ENCODE peak calls at places on chromosomes 16 and 17, in four cellular contexts. F is esophagus muscularis mucosa, G is sigmoid colon, S is A549. C is an unnamed sample.

GRCh38 chr17:43377056-43377810 is 21.6 kb upstream of the ARL4D start:
- DNase-seq in F (no peak), G (no peak), S (no peak), C (no peak)

GRCh38 chr17:27651411-27652345 is 20.7 kb downstream of the LGALS9 start:
- DNase-seq in F (no peak), S (peak; percentile 60), G (peak; percentile 78), C (no peak)

GRCh38 chr17:31373150-31374082 is 18.1 kb upstream of the RAB11FIP4 start:
- DNase-seq in G (no peak), F (no peak), S (peak; percentile 72), C (no peak)

GRCh38 chr16:88466175-88466862 is 13.2 kb downstream of the ZFPM1 start:
- DNase-seq in G (no peak), S (no peak), F (no peak), C (no peak)

GRCh38 chr17:41404024-41404651 is 6.7 kb upstream of the KRT31 start:
- DNase-seq in G (no peak), F (no peak), S (peak; percentile 82), C (no peak)

GRCh38 chr17:40980117-40980516 is 4.0 kb downstream of the KRT40 start:
- DNase-seq in S (no peak), G (no peak), F (no peak), C (no peak)

GRCh38 chr17:39069114-39069756 is 82.2 kb downstream of the PLXDC1 start:
- DNase-seq in G (no peak), F (no peak), S (peak; percentile 58), C (no peak)

GRCh38 chr17:2393184-2393953 is 7.5 kb downstream of the MNT start:
- DNase-seq in S (peak; percentile 94), G (peak; percentile 96), F (peak; percentile 96), C (peak; percentile 92)

GRCh38 chr16:58510097-58510775 is 5.1 kb upstream of the SETD6 start:
- DNase-seq in S (no peak), F (no peak), G (peak; percentile 44), C (peak; percentile 55)

GRCh38 chr17:5605452-5605851 is 21.1 kb upstream of the NLRP1 start:
- DNase-seq in G (no peak), S (no peak), F (no peak), C (no peak)

GRCh38 chr16:89040861-89041570 is 52.6 kb upstream of the ACSF3 start:
- DNase-seq in G (no peak), S (no peak), F (no peak), C (no peak)

GRCh38 chr17:81821603-81822311 is 11.3 kb downstream of the MCRIP1 start:
- DNase-seq in G (peak; percentile 93), S (peak; percentile 85), F (no peak), C (peak; percentile 85)

GRCh38 chr17:51548125-51548524 is 287.8 kb downstream of the UTP18 start:
- DNase-seq in S (no peak), F (no peak), G (no peak), C (no peak)

GRCh38 chr16:75532791-75533190 is 3.1 kb downstream of the CHST5 start:
- DNase-seq in F (no peak), S (no peak), G (no peak), C (no peak)

GRCh38 chr17:40218006-40218739 is 931 bp upstream of the WIPF2 start:
- DNase-seq in S (no peak), F (no peak), G (peak; percentile 39), C (no peak)

GRCh38 chr17:2697611-2698162 is 13.9 kb downstream of the CLUH start:
- DNase-seq in S (no peak), F (no peak), G (peak; percentile 57), C (peak; percentile 58)

GRCh38 chr17:77286641-77287431 is 146.1 kb downstream of the SEC14L1 start:
- DNase-seq in G (peak; percentile 87), S (peak; percentile 99), F (no peak), C (peak; percentile 88)

GRCh38 chr16:29999605-30000004 is 3.6 kb downstream of the INO80E start:
- DNase-seq in F (no peak), G (no peak), S (no peak), C (no peak)

GRCh38 chr17:79970576-79971068 is 65.0 kb downstream of the TBC1D16 start:
- DNase-seq in S (peak; percentile 75), G (no peak), F (no peak), C (peak; percentile 17)

GRCh38 chr17:78868391-78868790 is 27.8 kb upstream of the USP36 start:
- DNase-seq in S (no peak), G (no peak), F (no peak), C (no peak)

GRCh38 chr17:77569846-77570564 is 388.5 kb upstream of the TNRC6C start:
- DNase-seq in S (no peak), G (no peak), F (no peak), C (no peak)

GRCh38 chr17:32253117-32253611 is 12.5 kb upstream of the RHBDL3 start:
- DNase-seq in S (peak; percentile 84), G (peak; percentile 89), F (no peak), C (peak; percentile 75)

GRCh38 chr17:29034510-29034909 is 8.4 kb upstream of the PIPOX start:
- DNase-seq in S (no peak), F (no peak), G (no peak), C (no peak)

GRCh38 chr17:26818736-26819135 is 475.2 kb upstream of the WSB1 start:
- DNase-seq in G (no peak), S (peak; percentile 18), F (peak; percentile 91), C (no peak)

GRCh38 chr17:60525624-60526514 is at the start of gene APPBP2:
- DNase-seq in F (peak; percentile 97), G (peak; percentile 94), S (peak; percentile 93), C (peak; percentile 91)
- TF ChIP-seq EP300 in F (no peak), G (no peak), S (no peak), C (no peak)

DNA sequence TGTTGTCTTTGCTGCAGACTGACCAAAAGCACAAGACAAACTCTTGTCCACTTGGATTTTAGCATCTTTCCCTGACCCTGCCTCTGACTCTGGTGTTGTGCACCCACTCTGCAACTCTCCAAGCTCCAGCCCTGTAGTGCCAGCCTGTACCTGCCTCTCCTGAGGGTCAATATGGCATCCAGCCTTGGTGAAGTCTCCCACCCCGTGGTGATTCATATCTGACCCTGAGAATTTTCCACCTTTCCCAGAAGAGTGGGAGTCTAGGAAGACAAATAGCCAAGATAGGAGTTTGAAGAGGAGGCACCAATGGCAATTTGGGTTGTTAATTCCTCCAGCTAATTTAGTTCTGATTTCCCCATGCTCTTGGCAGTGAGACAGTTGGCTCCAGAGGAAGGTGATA is 416.1 kb downstream of the MAF start:
- DNase-seq in S (no peak), F (no peak), G (no peak), C (no peak)
- H3K4me1 ChIP-seq in S (no peaks in the 10 kb centered on the region), F (no peaks in the 10 kb centered on the region), G (peaks cover 7% of the 10 kb centered on the region), C (no peaks in the 10 kb centered on the region)

GRCh38 chr16:86798247-86799041 is 220.1 kb downstream of the FOXL1 start:
- DNase-seq in S (no peak), F (no peak), G (peak; percentile 4), C (no peak)

GRCh38 chr16:86797700-86798099 is 219.4 kb downstream of the FOXL1 start:
- DNase-seq in S (no peak), G (no peak), F (no peak), C (no peak)

GRCh38 chr16:86791287-86792074 is 213.1 kb downstream of the FOXL1 start:
- DNase-seq in S (no peak), F (no peak), G (peak; percentile 8), C (no peak)

GRCh38 chr16:86789621-86790051 is 211.3 kb downstream of the FOXL1 start:
- DNase-seq in F (no peak), S (no peak), G (peak; percentile 58), C (no peak)

DNA sequence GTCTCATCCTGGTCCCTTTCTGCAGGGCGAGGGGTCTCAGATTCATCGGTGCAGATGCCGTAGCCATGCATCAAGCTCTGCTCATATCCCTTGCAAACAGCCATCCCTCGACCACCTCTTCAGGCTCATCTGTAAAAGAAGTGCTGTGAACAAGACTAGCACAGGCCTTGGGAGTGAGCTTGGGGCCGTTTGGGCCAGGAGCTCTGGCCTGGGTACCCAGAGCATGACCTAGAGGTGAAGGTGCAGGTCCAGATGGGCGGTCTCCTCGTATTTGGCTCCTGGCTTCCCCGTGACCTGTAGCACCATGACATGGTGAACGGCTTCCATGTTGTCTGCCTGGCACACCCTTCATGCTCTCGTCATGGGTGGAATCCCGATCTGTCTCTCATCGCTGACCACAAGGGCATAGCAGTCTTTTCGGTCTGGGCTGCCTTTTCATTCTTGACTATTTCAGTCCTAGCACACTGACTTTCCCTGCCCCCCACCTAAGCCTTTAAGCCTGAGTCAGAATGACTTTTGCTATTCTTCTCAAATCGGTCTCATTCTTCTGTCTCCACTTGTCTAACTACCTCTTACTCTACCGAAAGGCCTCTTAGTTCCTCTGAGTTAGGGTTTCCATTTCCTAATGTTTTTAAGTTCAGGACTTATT is 216.0 kb downstream of the FOXL1 start:
- DNase-seq in G (peak; percentile 51), S (no peak), F (no peak), C (no peak)
- H3K4me3 ChIP-seq in G (no peak overlapping the region), S (no peak overlapping the region), F (no peak overlapping the region), C (no peak overlapping the region)

DNA sequence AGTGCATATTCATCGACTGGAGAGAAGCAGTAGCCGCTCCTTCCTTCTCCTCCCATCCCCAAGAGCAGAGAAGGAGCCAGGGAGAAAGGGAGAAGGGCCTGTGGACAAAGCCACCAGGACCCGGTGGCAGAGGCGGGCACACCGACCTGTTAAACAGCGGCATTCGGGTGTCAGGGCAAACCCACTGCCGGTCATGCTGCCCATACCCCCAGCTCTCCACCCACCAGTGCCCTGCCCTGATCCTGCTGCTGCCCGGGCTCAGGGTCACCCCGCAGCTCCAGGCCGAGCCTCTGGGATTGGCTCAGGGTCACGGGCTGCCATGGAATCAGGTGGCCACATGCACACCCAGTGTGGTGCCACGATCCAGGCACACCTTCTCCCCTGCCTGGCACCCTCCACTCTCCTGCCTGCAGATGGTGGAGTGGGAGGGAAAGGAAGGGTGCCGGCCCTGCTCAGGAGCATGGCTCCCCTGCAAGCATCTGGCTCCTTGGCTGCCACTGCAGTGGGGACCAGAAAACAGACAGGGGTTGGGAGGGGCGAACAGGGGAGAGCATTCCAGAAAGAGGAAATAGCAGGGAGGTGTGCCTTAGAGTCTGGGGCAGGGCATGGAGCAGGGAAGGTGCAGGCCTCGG is 18.3 kb upstream of the RASD1 start:
- DNase-seq in G (no peak), S (no peak), F (no peak), C (no peak)
- TF ChIP-seq EP300 in G (no peak), S (no peak), F (no peak), C (no peak)

DNA sequence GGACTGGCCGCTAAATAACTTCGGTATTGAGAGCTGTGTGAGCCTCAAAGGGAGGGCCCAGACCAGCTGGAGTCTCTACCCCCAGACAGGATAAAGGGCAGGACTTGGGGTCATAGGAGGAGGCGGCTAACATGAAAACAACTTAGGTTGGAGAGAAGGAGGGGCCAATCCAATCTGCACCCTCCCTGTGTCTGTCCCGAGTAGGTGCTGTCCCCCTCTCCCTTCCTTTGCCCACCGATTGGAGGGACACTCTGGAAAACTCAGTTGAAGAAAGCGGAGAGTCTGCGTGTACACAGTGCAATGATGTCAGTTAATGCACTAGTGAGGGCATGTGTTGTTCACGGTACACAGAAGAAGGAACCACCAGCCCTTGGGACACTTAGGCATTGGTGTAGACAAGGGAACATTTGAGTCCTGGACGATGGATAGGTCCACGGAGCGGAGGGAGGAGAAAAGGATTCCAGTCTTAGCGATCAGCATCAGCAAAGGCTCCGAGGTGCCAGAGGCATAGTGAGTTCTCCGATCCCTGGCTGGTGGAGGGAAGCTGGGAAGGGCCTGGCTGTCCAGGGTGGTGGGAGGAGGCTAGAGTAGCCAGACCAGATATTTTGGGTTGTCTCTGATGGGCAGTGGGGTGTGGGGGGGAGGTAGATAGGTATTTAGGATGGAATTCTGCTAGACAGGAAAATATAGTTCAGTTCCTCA is 761 bp downstream of the NOL3 start:
- DNase-seq in S (peak; percentile 51), G (no peak), F (no peak), C (no peak)
- H3K4me1 ChIP-seq in S (peaks cover 41% of the 10 kb centered on the region), G (peaks cover 57% of the 10 kb centered on the region), F (peaks cover 90% of the 10 kb centered on the region), C (peaks cover 66% of the 10 kb centered on the region)